ENCODE peak calls at places on chromosome 7, in five cellular contexts. One of them, this sample, is unnamed.
A peak's percentile ranks its signal among the peaks of the same experiment; 100 is the strongest.

GRCh38 chr7:47361746-47362215 is 220.1 kb downstream of the TNS3 start:
- DNase-seq in hepatocyte: no peak
- DNase-seq in T-helper 1 cell: no peak
- DNase-seq in upper lobe of right lung: no peak
- DNase-seq in HTR-8/SVneo: peak; percentile 88
- DNase-seq in this sample: no peak

GRCh38 chr7:27237735-27238334 is 4.8 kb upstream of the EVX1 start:
- DNase-seq in upper lobe of right lung: no peak
- DNase-seq in T-helper 1 cell: no peak
- DNase-seq in hepatocyte: no peak
- DNase-seq in HTR-8/SVneo: no peak
- DNase-seq in this sample: no peak

GRCh38 chr7:111012799-111013675 is 77.9 kb upstream of the LRRN3 start:
- DNase-seq in HTR-8/SVneo: no peak
- DNase-seq in upper lobe of right lung: no peak
- DNase-seq in T-helper 1 cell: no peak
- DNase-seq in hepatocyte: no peak
- DNase-seq in this sample: peak; percentile 12

GRCh38 chr7:133662830-133663229 is 410.0 kb downstream of the EXOC4 start:
- DNase-seq in hepatocyte: no peak
- DNase-seq in HTR-8/SVneo: no peak
- DNase-seq in T-helper 1 cell: no peak
- DNase-seq in upper lobe of right lung: no peak
- DNase-seq in this sample: no peak

GRCh38 chr7:30162622-30163124 is 27.9 kb downstream of the MTURN start:
- DNase-seq in upper lobe of right lung: no peak
- DNase-seq in HTR-8/SVneo: peak; percentile 59
- DNase-seq in hepatocyte: no peak
- DNase-seq in T-helper 1 cell: no peak
- DNase-seq in this sample: no peak

GRCh38 chr7:102211590-102212550 is 74.8 kb upstream of the SH2B2 start:
- DNase-seq in hepatocyte: no peak
- DNase-seq in T-helper 1 cell: no peak
- DNase-seq in upper lobe of right lung: no peak
- DNase-seq in HTR-8/SVneo: no peak
- DNase-seq in this sample: no peak

GRCh38 chr7:93944673-93945072 is 23.1 kb downstream of the GNG11 start:
- DNase-seq in HTR-8/SVneo: no peak
- DNase-seq in T-helper 1 cell: no peak
- DNase-seq in upper lobe of right lung: no peak
- DNase-seq in hepatocyte: no peak
- DNase-seq in this sample: no peak

GRCh38 chr7:21960922-21961321 is 15.2 kb upstream of the CDCA7L start:
- DNase-seq in hepatocyte: peak; percentile 26
- DNase-seq in T-helper 1 cell: no peak
- DNase-seq in upper lobe of right lung: no peak
- DNase-seq in HTR-8/SVneo: peak; percentile 67
- DNase-seq in this sample: no peak

GRCh38 chr7:105389889-105390288 is 1.2 kb upstream of the SRPK2 start:
- DNase-seq in T-helper 1 cell: no peak
- DNase-seq in HTR-8/SVneo: no peak
- DNase-seq in hepatocyte: no peak
- DNase-seq in upper lobe of right lung: no peak
- DNase-seq in this sample: no peak

GRCh38 chr7:50793115-50793946 is 10.6 kb upstream of the GRB10 start:
- DNase-seq in HTR-8/SVneo: no peak
- DNase-seq in hepatocyte: peak; percentile 84
- DNase-seq in upper lobe of right lung: peak; percentile 87
- DNase-seq in T-helper 1 cell: no peak
- DNase-seq in this sample: no peak

GRCh38 chr7:111025013-111025412 is 65.9 kb upstream of the LRRN3 start:
- DNase-seq in upper lobe of right lung: no peak
- DNase-seq in hepatocyte: peak; percentile 8
- DNase-seq in HTR-8/SVneo: no peak
- DNase-seq in T-helper 1 cell: no peak
- DNase-seq in this sample: no peak

GRCh38 chr7:96118449-96119001 is 203.4 kb downstream of the SLC25A13 start:
- DNase-seq in HTR-8/SVneo: no peak
- DNase-seq in upper lobe of right lung: no peak
- DNase-seq in T-helper 1 cell: no peak
- DNase-seq in hepatocyte: peak; percentile 48
- DNase-seq in this sample: no peak

GRCh38 chr7:11212816-11213215 is 239.1 kb downstream of the PHF14 start:
- DNase-seq in HTR-8/SVneo: no peak
- DNase-seq in upper lobe of right lung: no peak
- DNase-seq in hepatocyte: no peak
- DNase-seq in T-helper 1 cell: no peak
- DNase-seq in this sample: no peak

GRCh38 chr7:43164757-43165156 is 52.3 kb downstream of the HECW1 start:
- DNase-seq in T-helper 1 cell: no peak
- DNase-seq in hepatocyte: peak; percentile 23
- DNase-seq in upper lobe of right lung: no peak
- DNase-seq in HTR-8/SVneo: peak; percentile 62
- DNase-seq in this sample: no peak

GRCh38 chr7:135459951-135460567 is 49.8 kb downstream of the CNOT4 start:
- DNase-seq in hepatocyte: no peak
- DNase-seq in HTR-8/SVneo: no peak
- DNase-seq in upper lobe of right lung: no peak
- DNase-seq in T-helper 1 cell: no peak
- DNase-seq in this sample: no peak

GRCh38 chr7:5481241-5482019 is 57.8 kb upstream of the TNRC18 start:
- DNase-seq in HTR-8/SVneo: no peak
- DNase-seq in upper lobe of right lung: no peak
- DNase-seq in hepatocyte: no peak
- DNase-seq in T-helper 1 cell: no peak
- DNase-seq in this sample: no peak

GRCh38 chr7:30430300-30430699 is 48.3 kb downstream of the NOD1 start:
- DNase-seq in hepatocyte: no peak
- DNase-seq in upper lobe of right lung: no peak
- DNase-seq in HTR-8/SVneo: no peak
- DNase-seq in T-helper 1 cell: no peak
- DNase-seq in this sample: no peak

GRCh38 chr7:116626886-116627285 is 45.1 kb upstream of the MET start:
- DNase-seq in T-helper 1 cell: no peak
- DNase-seq in hepatocyte: no peak
- DNase-seq in HTR-8/SVneo: no peak
- DNase-seq in upper lobe of right lung: no peak
- DNase-seq in this sample: no peak

GRCh38 chr7:8261711-8262695 is at the start of gene ICA1:
- DNase-seq in T-helper 1 cell: no peak
- DNase-seq in upper lobe of right lung: peak; percentile 90
- DNase-seq in hepatocyte: peak; percentile 90
- DNase-seq in HTR-8/SVneo: peak; percentile 49
- DNase-seq in this sample: no peak

GRCh38 chr7:77727527-77727926 is 31.3 kb downstream of the RSBN1L start:
- DNase-seq in HTR-8/SVneo: no peak
- DNase-seq in hepatocyte: no peak
- DNase-seq in upper lobe of right lung: no peak
- DNase-seq in T-helper 1 cell: no peak
- DNase-seq in this sample: no peak

GRCh38 chr7:47301078-47301477 is 280.8 kb downstream of the TNS3 start:
- DNase-seq in HTR-8/SVneo: no peak
- DNase-seq in hepatocyte: no peak
- DNase-seq in T-helper 1 cell: no peak
- DNase-seq in upper lobe of right lung: no peak
- DNase-seq in this sample: no peak

GRCh38 chr7:156655232-156655628 is 14.7 kb downstream of the RNF32 start:
- DNase-seq in HTR-8/SVneo: no peak
- DNase-seq in T-helper 1 cell: no peak
- DNase-seq in upper lobe of right lung: no peak
- DNase-seq in hepatocyte: no peak
- DNase-seq in this sample: no peak

GRCh38 chr7:119783799-119784198 is 489.2 kb upstream of the KCND2 start:
- DNase-seq in HTR-8/SVneo: no peak
- DNase-seq in upper lobe of right lung: no peak
- DNase-seq in hepatocyte: peak; percentile 20
- DNase-seq in T-helper 1 cell: no peak
- DNase-seq in this sample: no peak

GRCh38 chr7:88291401-88292173 is 15.1 kb downstream of the STEAP4 start:
- DNase-seq in hepatocyte: peak; percentile 41
- DNase-seq in upper lobe of right lung: no peak
- DNase-seq in HTR-8/SVneo: no peak
- DNase-seq in T-helper 1 cell: no peak
- DNase-seq in this sample: no peak

GRCh38 chr7:95718556-95719410 is 53.6 kb upstream of the DYNC1I1 start:
- DNase-seq in HTR-8/SVneo: peak; percentile 2
- DNase-seq in hepatocyte: no peak
- DNase-seq in upper lobe of right lung: no peak
- DNase-seq in T-helper 1 cell: no peak
- DNase-seq in this sample: no peak

GRCh38 chr7:22659741-22660140 is 67.3 kb upstream of the IL6 start:
- DNase-seq in upper lobe of right lung: no peak
- DNase-seq in HTR-8/SVneo: no peak
- DNase-seq in hepatocyte: no peak
- DNase-seq in T-helper 1 cell: no peak
- DNase-seq in this sample: no peak

GRCh38 chr7:152647-153046 is 39.7 kb upstream of the FAM20C start:
- DNase-seq in HTR-8/SVneo: no peak
- DNase-seq in upper lobe of right lung: peak; percentile 60
- DNase-seq in T-helper 1 cell: no peak
- DNase-seq in hepatocyte: no peak
- DNase-seq in this sample: no peak

GRCh38 chr7:157551325-157552070 is 214.7 kb downstream of the DNAJB6 start:
- DNase-seq in T-helper 1 cell: no peak
- DNase-seq in hepatocyte: no peak
- DNase-seq in HTR-8/SVneo: no peak
- DNase-seq in upper lobe of right lung: peak; percentile 31
- DNase-seq in this sample: no peak

GRCh38 chr7:13097508-13097907 is 410.1 kb downstream of the ARL4A start:
- DNase-seq in T-helper 1 cell: no peak
- DNase-seq in hepatocyte: no peak
- DNase-seq in upper lobe of right lung: no peak
- DNase-seq in HTR-8/SVneo: no peak
- DNase-seq in this sample: no peak

GRCh38 chr7:130365511-130366441 is 14.5 kb upstream of the CPA1 start:
- DNase-seq in upper lobe of right lung: no peak
- DNase-seq in T-helper 1 cell: no peak
- DNase-seq in hepatocyte: no peak
- DNase-seq in HTR-8/SVneo: peak; percentile 56
- DNase-seq in this sample: no peak

GRCh38 chr7:101857358-101857794 is 40.0 kb downstream of the CUX1 start:
- DNase-seq in T-helper 1 cell: no peak
- DNase-seq in HTR-8/SVneo: no peak
- DNase-seq in hepatocyte: no peak
- DNase-seq in upper lobe of right lung: no peak
- DNase-seq in this sample: no peak

GRCh38 chr7:46210467-46210866 is 289.4 kb upstream of the IGFBP3 start:
- DNase-seq in T-helper 1 cell: no peak
- DNase-seq in hepatocyte: no peak
- DNase-seq in upper lobe of right lung: no peak
- DNase-seq in HTR-8/SVneo: no peak
- DNase-seq in this sample: no peak

GRCh38 chr7:28293529-28293835 is 112.9 kb upstream of the JAZF1 start:
- DNase-seq in hepatocyte: no peak
- DNase-seq in upper lobe of right lung: no peak
- DNase-seq in HTR-8/SVneo: no peak
- DNase-seq in T-helper 1 cell: no peak
- DNase-seq in this sample: no peak